ENCODE peak calls at places on chromosome 11, in ten cellular contexts. C is IMR-90, S is heart right ventricle, A is transverse colon, E is mesothelial cell of epicardium, V is H9, H is brain microvascular endothelial cell, Q is PC-9, Z is right lobe of liver, T is cardiac fibroblast. P is an unnamed sample.

GRCh38 chr11:28621648-28622215 is 513.5 kb downstream of the METTL15 start:
- DNase-seq in C (peak; percentile 29), S (no peak), A (no peak), E (no peak), V (no peak), H (peak; percentile 8), Q (no peak), Z (no peak), T (peak; percentile 49), P (peak; percentile 9)

GRCh38 chr11:68998390-68998911 is 14.6 kb downstream of the MRGPRF start:
- DNase-seq in C (peak; percentile 12), S (no peak), A (peak; percentile 24), E (no peak), V (peak; percentile 22), H (no peak), Q (no peak), Z (no peak), T (peak; percentile 56), P (no peak)

GRCh38 chr11:58024601-58025091 is 965 bp downstream of the OR9Q1 start:
- DNase-seq in C (peak; percentile 60), S (peak; percentile 85), A (peak; percentile 77), E (no peak), V (no peak), H (no peak), Q (no peak), Z (peak; percentile 72), T (peak; percentile 45), P (peak; percentile 47)

GRCh38 chr11:121431820-121432526 is 20.1 kb upstream of the SORL1 start:
- DNase-seq in C (no peak), S (no peak), A (no peak), E (no peak), V (no peak), H (no peak), Q (no peak), Z (no peak), T (no peak), P (no peak)

GRCh38 chr11:68682531-68682931 is 1.8 kb upstream of the GAL start:
- DNase-seq in C (peak; percentile 24), S (no peak), A (no peak), E (no peak), V (no peak), H (no peak), Q (no peak), Z (no peak), T (no peak), P (no peak)

GRCh38 chr11:36009469-36009868 is 65.6 kb downstream of the LDLRAD3 start:
- DNase-seq in C (peak; percentile 68), S (no peak), A (no peak), E (no peak), V (no peak), H (no peak), Q (peak; percentile 88), Z (no peak), T (peak; percentile 78), P (peak; percentile 51)

GRCh38 chr11:69384548-69385465 is 90.9 kb downstream of the MYEOV start:
- DNase-seq in C (no peak), S (no peak), A (no peak), E (peak; percentile 15), V (peak; percentile 14), H (no peak), Q (no peak), Z (no peak), T (no peak), P (no peak)

GRCh38 chr11:5992604-5993251 is 5.9 kb upstream of the OR52L1 start:
- DNase-seq in C (peak; percentile 7), S (no peak), A (no peak), E (no peak), V (no peak), H (peak; percentile 8), Q (no peak), Z (no peak), T (peak; percentile 23), P (no peak)

GRCh38 chr11:112279901-112280267 is 19.2 kb upstream of the PLET1 start:
- DNase-seq in C (peak; percentile 43), S (peak; percentile 80), A (peak; percentile 70), E (peak; percentile 51), V (peak; percentile 82), H (peak; percentile 26), Q (no peak), Z (peak; percentile 75), T (peak; percentile 69), P (no peak)

GRCh38 chr11:117835576-117835975 is 11.0 kb upstream of the FXYD2 start:
- DNase-seq in C (no peak), S (no peak), A (no peak), E (no peak), V (peak; percentile 12), H (no peak), Q (no peak), Z (no peak), T (no peak), P (no peak)

GRCh38 chr11:70660059-70660888 is 261.9 kb downstream of the CTTN start:
- DNase-seq in C (no peak), S (no peak), A (no peak), E (no peak), V (no peak), H (no peak), Q (no peak), Z (no peak), T (no peak), P (no peak)

GRCh38 chr11:121459413-121460041 is 6.8 kb upstream of the SORL1-AS1 start:
- DNase-seq in C (no peak), S (no peak), A (no peak), E (no peak), V (no peak), H (no peak), Q (no peak), Z (peak; percentile 54), T (no peak), P (no peak)

GRCh38 chr11:106917973-106918372 is 100.3 kb downstream of the GUCY1A2 start:
- DNase-seq in C (peak; percentile 0), S (no peak), A (no peak), E (no peak), V (peak; percentile 43), H (no peak), Q (no peak), Z (no peak), T (peak; percentile 4), P (peak; percentile 15)
- TF ChIP-seq CTCF in C (no peak), S (peak; percentile 22), A (no peak), E (no peak), V (peak; percentile 61), H (peak; percentile 70), Q (peak; percentile 75), Z (peak; percentile 15), T (peak; percentile 52), P (peak; percentile 70)

GRCh38 chr11:21866781-21867180 is 326.1 kb upstream of the ANO5 start:
- DNase-seq in C (no peak), S (no peak), A (no peak), E (no peak), V (no peak), H (no peak), Q (no peak), Z (no peak), T (no peak), P (no peak)
- TF ChIP-seq CTCF in C (no peak), S (no peak), A (no peak), E (no peak), V (no peak), H (no peak), Q (no peak), Z (no peak), T (no peak), P (no peak)

GRCh38 chr11:9200471-9200870 is 64.7 kb downstream of the DENND5A start:
- DNase-seq in C (no peak), S (no peak), A (no peak), E (no peak), V (no peak), H (no peak), Q (no peak), Z (no peak), T (no peak), P (no peak)
- TF ChIP-seq CTCF in C (no peak), S (no peak), A (no peak), E (no peak), V (no peak), H (no peak), Q (no peak), Z (no peak), T (no peak), P (no peak)

GRCh38 chr11:45748801-45749200 is 56.1 kb upstream of the SLC35C1 start:
- DNase-seq in C (no peak), S (no peak), A (no peak), E (no peak), V (no peak), H (no peak), Q (no peak), Z (no peak), T (no peak), P (no peak)
- TF ChIP-seq CTCF in C (no peak), S (no peak), A (no peak), E (no peak), V (peak; percentile 19), H (no peak), Q (no peak), Z (no peak), T (no peak), P (peak; percentile 36)

GRCh38 chr11:64242920-64243854 is 2.3 kb downstream of the FKBP2 start:
- DNase-seq in C (no peak), S (no peak), A (no peak), E (no peak), V (no peak), H (no peak), Q (no peak), Z (no peak), T (no peak), P (no peak)

GRCh38 chr11:64241175-64241429 is 207 bp downstream of the FKBP2 start:
- DNase-seq in C (no peak), S (no peak), A (no peak), E (no peak), V (no peak), H (no peak), Q (no peak), Z (no peak), T (no peak), P (no peak)

GRCh38 chr11:64240467-64241174 is at the start of gene FKBP2:
- DNase-seq in C (peak; percentile 95), S (peak; percentile 98), A (peak; percentile 98), E (peak; percentile 97), V (peak; percentile 97), H (peak; percentile 94), Q (peak; percentile 97), Z (peak; percentile 99), T (peak; percentile 98), P (peak; percentile 94)

GRCh38 chr11:64239662-64240466 is 1.0 kb upstream of the FKBP2 start:
- DNase-seq in C (no peak), S (no peak), A (no peak), E (no peak), V (no peak), H (no peak), Q (no peak), Z (peak; percentile 43), T (no peak), P (no peak)

GRCh38 chr11:64241430-64242153 is 697 bp downstream of the FKBP2 start:
- DNase-seq in C (peak; percentile 99), S (peak; percentile 100), A (peak; percentile 100), E (peak; percentile 100), V (peak; percentile 99), H (peak; percentile 99), Q (peak; percentile 92), Z (peak; percentile 100), T (peak; percentile 100), P (peak; percentile 99)
- TF ChIP-seq CTCF in C (no peak), S (no peak), A (peak; percentile 24), E (no peak), V (no peak), H (no peak), Q (no peak), Z (no peak), T (no peak), P (peak; percentile 7)

GRCh38 chr11:99814738-99815137 is 794.0 kb downstream of the CNTN5 start:
- DNase-seq in C (no peak), S (no peak), A (no peak), E (no peak), V (no peak), H (no peak), Q (no peak), Z (no peak), T (no peak), P (no peak)
- TF ChIP-seq CTCF in C (no peak), S (no peak), A (no peak), E (no peak), V (peak; percentile 59), H (peak; percentile 8), Q (peak; percentile 11), Z (no peak), T (no peak), P (no peak)